ENCODE peak calls at places on chromosomes 11 and 22, in five cellular contexts. One of them, this sample, is unnamed.

GRCh38 chr11:117144477-117145392 is 648 bp downstream of the PAFAH1B2 start:
- DNase-seq in cardiac fibroblast: peak
- DNase-seq in progenitor cell of endocrine pancreas: no peak
- DNase-seq in astrocyte of the spinal cord: peak
- DNase-seq in body of pancreas: peak
- DNase-seq in this sample: peak

GRCh38 chr11:94171693-94172440 is 43.2 kb downstream of the PANX1 start:
- DNase-seq in progenitor cell of endocrine pancreas: no peak
- DNase-seq in body of pancreas: peak
- DNase-seq in astrocyte of the spinal cord: no peak
- DNase-seq in cardiac fibroblast: peak
- DNase-seq in this sample: peak

GRCh38 chr11:133948711-133949110 is 8.1 kb downstream of the IGSF9B start:
- DNase-seq in astrocyte of the spinal cord: no peak
- DNase-seq in progenitor cell of endocrine pancreas: no peak
- DNase-seq in body of pancreas: no peak
- DNase-seq in cardiac fibroblast: no peak
- DNase-seq in this sample: no peak

GRCh38 chr11:16690061-16690460 is 48.4 kb upstream of the C11orf58 start:
- DNase-seq in cardiac fibroblast: no peak
- DNase-seq in progenitor cell of endocrine pancreas: no peak
- DNase-seq in astrocyte of the spinal cord: no peak
- DNase-seq in body of pancreas: no peak
- DNase-seq in this sample: no peak

GRCh38 chr11:79413258-79413657 is 27.6 kb downstream of the TENM4 start:
- DNase-seq in astrocyte of the spinal cord: peak
- DNase-seq in body of pancreas: peak
- DNase-seq in progenitor cell of endocrine pancreas: no peak
- DNase-seq in cardiac fibroblast: peak
- DNase-seq in this sample: peak

GRCh38 chr11:124238512-124238911 is 2.4 kb upstream of the OR8G1 start:
- DNase-seq in cardiac fibroblast: no peak
- DNase-seq in progenitor cell of endocrine pancreas: no peak
- DNase-seq in astrocyte of the spinal cord: no peak
- DNase-seq in body of pancreas: no peak
- DNase-seq in this sample: no peak

GRCh38 chr11:61815790-61816735 is 740 bp downstream of the FADS1 start:
- DNase-seq in progenitor cell of endocrine pancreas: peak
- DNase-seq in astrocyte of the spinal cord: peak
- DNase-seq in cardiac fibroblast: peak
- DNase-seq in body of pancreas: peak
- DNase-seq in this sample: peak

GRCh38 chr22:20472629-20473442 is 22.8 kb downstream of the KLHL22 start:
- DNase-seq in astrocyte of the spinal cord: no peak
- DNase-seq in body of pancreas: no peak
- DNase-seq in cardiac fibroblast: no peak
- DNase-seq in progenitor cell of endocrine pancreas: no peak
- DNase-seq in this sample: no peak

GRCh38 chr11:43947815-43948214 is 5.4 kb downstream of the C11orf96 start:
- DNase-seq in progenitor cell of endocrine pancreas: no peak
- DNase-seq in cardiac fibroblast: no peak
- DNase-seq in astrocyte of the spinal cord: no peak
- DNase-seq in body of pancreas: no peak
- DNase-seq in this sample: no peak

GRCh38 chr11:22677153-22677890 is 10.9 kb downstream of the GAS2 start:
- DNase-seq in progenitor cell of endocrine pancreas: no peak
- DNase-seq in cardiac fibroblast: no peak
- DNase-seq in body of pancreas: no peak
- DNase-seq in astrocyte of the spinal cord: no peak
- DNase-seq in this sample: no peak

GRCh38 chr11:109554951-109555350 is 133.0 kb downstream of the C11orf87 start:
- DNase-seq in progenitor cell of endocrine pancreas: no peak
- DNase-seq in astrocyte of the spinal cord: no peak
- DNase-seq in cardiac fibroblast: no peak
- DNase-seq in body of pancreas: no peak
- DNase-seq in this sample: no peak

GRCh38 chr22:43228330-43228729 is 41.4 kb upstream of the TTLL12 start:
- DNase-seq in cardiac fibroblast: peak
- DNase-seq in astrocyte of the spinal cord: peak
- DNase-seq in progenitor cell of endocrine pancreas: no peak
- DNase-seq in body of pancreas: no peak
- DNase-seq in this sample: peak

GRCh38 chr11:19849947-19850593 is 137.4 kb downstream of the NAV2 start:
- DNase-seq in progenitor cell of endocrine pancreas: no peak
- DNase-seq in cardiac fibroblast: peak
- DNase-seq in astrocyte of the spinal cord: no peak
- DNase-seq in body of pancreas: no peak
- DNase-seq in this sample: no peak

GRCh38 chr11:36034572-36035331 is 90.9 kb downstream of the LDLRAD3 start:
- DNase-seq in progenitor cell of endocrine pancreas: no peak
- DNase-seq in body of pancreas: no peak
- DNase-seq in astrocyte of the spinal cord: peak
- DNase-seq in cardiac fibroblast: peak
- DNase-seq in this sample: peak

GRCh38 chr22:28917747-28918543 is 34.6 kb downstream of the ZNRF3 start:
- DNase-seq in progenitor cell of endocrine pancreas: peak
- DNase-seq in body of pancreas: peak
- DNase-seq in astrocyte of the spinal cord: peak
- DNase-seq in cardiac fibroblast: no peak
- DNase-seq in this sample: peak

GRCh38 chr22:43101306-43101705 is 9.2 kb upstream of the BIK start:
- DNase-seq in progenitor cell of endocrine pancreas: no peak
- DNase-seq in astrocyte of the spinal cord: no peak
- DNase-seq in body of pancreas: no peak
- DNase-seq in cardiac fibroblast: no peak
- DNase-seq in this sample: no peak

GRCh38 chr11:120108154-120108784 is 29.6 kb downstream of the TRIM29 start:
- DNase-seq in cardiac fibroblast: peak
- DNase-seq in progenitor cell of endocrine pancreas: peak
- DNase-seq in astrocyte of the spinal cord: peak
- DNase-seq in body of pancreas: peak
- DNase-seq in this sample: peak

GRCh38 chr11:64654439-64654838 is 63.4 kb downstream of the SLC22A12 start:
- DNase-seq in body of pancreas: no peak
- DNase-seq in cardiac fibroblast: no peak
- DNase-seq in astrocyte of the spinal cord: no peak
- DNase-seq in progenitor cell of endocrine pancreas: no peak
- DNase-seq in this sample: no peak

GRCh38 chr11:64650923-64651523 is 60.0 kb downstream of the SLC22A12 start:
- DNase-seq in body of pancreas: no peak
- DNase-seq in astrocyte of the spinal cord: no peak
- DNase-seq in cardiac fibroblast: peak
- DNase-seq in progenitor cell of endocrine pancreas: no peak
- DNase-seq in this sample: peak

GRCh38 chr11:64654958-64655541 is 64.0 kb downstream of the SLC22A12 start:
- DNase-seq in body of pancreas: no peak
- DNase-seq in progenitor cell of endocrine pancreas: no peak
- DNase-seq in cardiac fibroblast: no peak
- DNase-seq in astrocyte of the spinal cord: no peak
- DNase-seq in this sample: no peak

GRCh38 chr11:64653388-64653973 is 62.5 kb downstream of the SLC22A12 start:
- DNase-seq in cardiac fibroblast: no peak
- DNase-seq in astrocyte of the spinal cord: no peak
- DNase-seq in progenitor cell of endocrine pancreas: no peak
- DNase-seq in body of pancreas: no peak
- DNase-seq in this sample: no peak

DNA sequence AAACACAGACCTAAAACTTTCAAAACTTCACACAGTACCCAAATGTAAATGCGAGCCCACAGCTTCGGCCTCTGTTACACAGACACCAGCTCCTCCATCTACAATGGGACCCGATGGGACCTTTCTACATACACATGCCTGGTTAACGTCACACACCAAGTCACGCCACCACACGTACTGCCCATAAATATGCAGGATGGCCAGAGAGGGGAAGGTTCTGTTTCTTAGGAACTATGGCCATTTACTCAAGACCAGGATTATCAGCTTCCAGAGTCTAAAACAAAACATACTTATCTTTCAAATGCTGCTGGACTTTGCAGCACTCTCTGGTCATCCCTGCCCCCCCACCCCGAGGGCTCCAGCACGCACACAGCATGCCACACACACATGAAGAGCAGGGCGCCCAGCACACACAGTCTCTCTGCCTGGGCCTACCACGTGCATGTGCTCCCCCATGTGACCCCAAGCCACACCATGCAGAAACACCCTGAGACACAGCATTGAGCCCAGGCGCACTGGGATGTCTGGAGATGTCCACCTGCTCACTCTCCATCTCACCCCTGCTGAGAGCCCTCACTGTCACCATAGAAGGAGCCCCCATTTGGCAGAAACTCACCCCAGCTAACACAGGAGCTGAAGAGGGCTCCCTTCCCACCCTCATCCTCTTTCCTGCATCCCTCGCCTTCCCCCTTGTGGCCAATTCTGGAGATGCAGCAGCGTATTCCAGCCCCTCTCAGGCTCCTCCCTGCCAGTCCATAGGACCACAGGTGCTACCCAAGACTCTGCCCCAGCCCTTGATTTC is 61.8 kb downstream of the SLC22A12 start:
- DNase-seq in progenitor cell of endocrine pancreas: peak
- DNase-seq in astrocyte of the spinal cord: peak
- DNase-seq in cardiac fibroblast: peak
- DNase-seq in body of pancreas: peak
- DNase-seq in this sample: peak
- TF ChIP-seq CTCF in progenitor cell of endocrine pancreas: peak
- TF ChIP-seq CTCF in astrocyte of the spinal cord: peak
- TF ChIP-seq CTCF in cardiac fibroblast: peak
- TF ChIP-seq CTCF in body of pancreas: peak
- TF ChIP-seq CTCF in this sample: peak

GRCh38 chr11:80632691-80633090 is 1191.9 kb upstream of the TENM4 start:
- DNase-seq in body of pancreas: no peak
- DNase-seq in progenitor cell of endocrine pancreas: no peak
- DNase-seq in astrocyte of the spinal cord: no peak
- DNase-seq in cardiac fibroblast: no peak
- DNase-seq in this sample: no peak

GRCh38 chr11:80637011-80637410 is 1196.2 kb upstream of the TENM4 start:
- DNase-seq in astrocyte of the spinal cord: no peak
- DNase-seq in cardiac fibroblast: no peak
- DNase-seq in progenitor cell of endocrine pancreas: no peak
- DNase-seq in body of pancreas: no peak
- DNase-seq in this sample: no peak

DNA sequence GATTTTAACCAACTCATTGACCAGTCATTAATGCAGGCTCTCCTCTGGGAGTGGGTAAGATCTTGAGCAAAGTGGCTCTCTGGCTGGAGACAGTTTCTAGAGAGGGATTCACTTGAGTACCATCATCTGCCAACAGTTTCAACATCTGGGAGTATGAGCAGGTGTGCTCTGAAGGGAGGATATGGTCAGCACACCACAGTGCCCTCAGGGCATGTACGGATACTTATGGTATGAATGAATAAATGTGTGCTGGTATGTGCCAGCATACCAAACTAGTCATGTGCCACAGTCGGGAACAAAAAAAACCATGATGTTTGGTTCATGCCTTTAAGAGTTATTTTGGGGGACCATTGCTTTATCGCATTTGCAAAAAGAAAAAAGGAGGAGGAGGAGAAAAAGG is 1197.5 kb upstream of the TENM4 start:
- DNase-seq in cardiac fibroblast: no peak
- DNase-seq in progenitor cell of endocrine pancreas: no peak
- DNase-seq in body of pancreas: no peak
- DNase-seq in astrocyte of the spinal cord: no peak
- DNase-seq in this sample: no peak
- TF ChIP-seq CTCF in cardiac fibroblast: no peak
- TF ChIP-seq CTCF in progenitor cell of endocrine pancreas: no peak
- TF ChIP-seq CTCF in body of pancreas: no peak
- TF ChIP-seq CTCF in astrocyte of the spinal cord: no peak
- TF ChIP-seq CTCF in this sample: no peak

GRCh38 chr22:17009640-17010291 is 1.7 kb upstream of the GAB4 start:
- DNase-seq in cardiac fibroblast: no peak
- DNase-seq in body of pancreas: no peak
- DNase-seq in astrocyte of the spinal cord: no peak
- DNase-seq in progenitor cell of endocrine pancreas: no peak
- DNase-seq in this sample: no peak

GRCh38 chr22:17013396-17014100 is 5.5 kb upstream of the GAB4 start:
- DNase-seq in astrocyte of the spinal cord: no peak
- DNase-seq in progenitor cell of endocrine pancreas: no peak
- DNase-seq in cardiac fibroblast: no peak
- DNase-seq in body of pancreas: no peak
- DNase-seq in this sample: no peak

GRCh38 chr22:17007257-17007656 is 765 bp downstream of the GAB4 start:
- DNase-seq in astrocyte of the spinal cord: no peak
- DNase-seq in body of pancreas: no peak
- DNase-seq in progenitor cell of endocrine pancreas: no peak
- DNase-seq in cardiac fibroblast: no peak
- DNase-seq in this sample: no peak

GRCh38 chr22:17007852-17008731 is at the start of gene GAB4:
- DNase-seq in body of pancreas: no peak
- DNase-seq in cardiac fibroblast: no peak
- DNase-seq in astrocyte of the spinal cord: no peak
- DNase-seq in progenitor cell of endocrine pancreas: no peak
- DNase-seq in this sample: no peak

DNA sequence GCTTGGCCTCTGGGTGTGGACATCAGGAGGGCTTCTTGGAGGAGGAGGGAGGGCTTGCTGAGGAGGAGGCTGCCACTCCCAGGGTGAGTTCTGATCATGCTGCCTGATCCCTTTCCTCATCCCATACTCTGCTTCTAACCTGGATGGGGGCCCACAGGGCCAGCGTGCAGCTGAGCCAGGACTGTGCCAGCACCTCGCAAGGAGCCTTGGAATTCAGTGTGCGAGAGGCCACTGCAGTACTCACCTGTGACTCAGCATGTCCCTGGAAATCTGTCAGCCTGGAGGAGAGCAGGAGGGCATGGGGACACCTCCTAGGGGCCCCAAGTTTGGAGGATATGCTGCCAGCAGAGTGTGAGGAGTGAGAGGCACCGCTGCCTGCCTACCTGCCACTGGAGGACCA is 4.2 kb upstream of the GAB4 start:
- DNase-seq in progenitor cell of endocrine pancreas: no peak
- DNase-seq in astrocyte of the spinal cord: no peak
- DNase-seq in body of pancreas: no peak
- DNase-seq in cardiac fibroblast: no peak
- DNase-seq in this sample: no peak
- TF ChIP-seq CTCF in progenitor cell of endocrine pancreas: no peak
- TF ChIP-seq CTCF in astrocyte of the spinal cord: no peak
- TF ChIP-seq CTCF in body of pancreas: no peak
- TF ChIP-seq CTCF in cardiac fibroblast: no peak
- TF ChIP-seq CTCF in this sample: no peak

GRCh38 chr22:17201285-17201945 is 17.8 kb downstream of the ADA2 start:
- DNase-seq in astrocyte of the spinal cord: no peak
- DNase-seq in progenitor cell of endocrine pancreas: no peak
- DNase-seq in body of pancreas: peak
- DNase-seq in cardiac fibroblast: peak
- DNase-seq in this sample: peak

GRCh38 chr22:17205432-17205831 is 13.8 kb downstream of the ADA2 start:
- DNase-seq in astrocyte of the spinal cord: no peak
- DNase-seq in cardiac fibroblast: no peak
- DNase-seq in progenitor cell of endocrine pancreas: no peak
- DNase-seq in body of pancreas: no peak
- DNase-seq in this sample: no peak
- TF ChIP-seq CTCF in astrocyte of the spinal cord: peak
- TF ChIP-seq CTCF in cardiac fibroblast: no peak
- TF ChIP-seq CTCF in progenitor cell of endocrine pancreas: no peak
- TF ChIP-seq CTCF in body of pancreas: no peak
- TF ChIP-seq CTCF in this sample: no peak

This sample was measured in choroid plexus epithelial cell.